ENCODE peak calls at places on chromosomes 7 and 10, in ten cellular contexts. C, O, N, J, K, W, V, T, F and P are unnamed samples.

GRCh38 chr7:3438352-3438751 is 137.3 kb downstream of the SDK1 start:
- DNase-seq in C (no peak), O (no peak), N (no peak), J (no peak), K (no peak), W (no peak), V (no peak), T (no peak), F (no peak), P (no peak)

GRCh38 chr7:97004237-97004930 is 969 bp upstream of the DLX6 start:
- DNase-seq in C (no peak), O (no peak), N (peak), J (no peak), K (no peak), W (no peak), V (no peak), T (peak), F (no peak), P (no peak)

GRCh38 chr7:107690611-107691010 is 30.0 kb downstream of the SLC26A4 start:
- DNase-seq in C (no peak), O (no peak), N (no peak), J (no peak), K (no peak), W (no peak), V (no peak), T (peak), F (no peak), P (no peak)

GRCh38 chr7:141974831-141975230 is 1.3 kb upstream of the TAS2R38 start:
- DNase-seq in C (no peak), O (no peak), N (peak), J (no peak), K (no peak), W (no peak), V (no peak), T (peak), F (no peak), P (no peak)

GRCh38 chr7:79664884-79665676 is 211.6 kb upstream of the MAGI2 start:
- DNase-seq in C (no peak), O (no peak), N (peak), J (no peak), K (no peak), W (no peak), V (no peak), T (no peak), F (no peak), P (no peak)

GRCh38 chr7:77799078-77799964 is 748 bp downstream of the PHTF2 start:
- DNase-seq in C (no peak), O (no peak), N (peak), J (no peak), K (no peak), W (peak), V (peak), T (peak), F (peak), P (peak)

GRCh38 chr10:133166504-133166827 is 6.4 kb downstream of the KNDC1 start:
- DNase-seq in C (no peak), O (no peak), N (no peak), J (no peak), K (no peak), W (no peak), V (no peak), T (no peak), F (no peak), P (no peak)

GRCh38 chr7:142774826-142775225 is 4.1 kb downstream of the PRSS2 start:
- DNase-seq in C (no peak), O (no peak), N (no peak), J (no peak), K (no peak), W (no peak), V (no peak), T (no peak), F (no peak), P (no peak)

GRCh38 chr7:99244942-99245341 is 27.7 kb upstream of the MYH16 start:
- DNase-seq in C (no peak), O (no peak), N (no peak), J (no peak), K (no peak), W (no peak), V (no peak), T (no peak), F (no peak), P (no peak)

GRCh38 chr10:73798087-73798486 is 12.7 kb downstream of the ZSWIM8 start:
- DNase-seq in C (no peak), O (no peak), N (no peak), J (no peak), K (no peak), W (no peak), V (no peak), T (no peak), F (no peak), P (no peak)

GRCh38 chr7:159154243-159154642 is 9.6 kb upstream of the VIPR2 start:
- DNase-seq in C (no peak), O (no peak), N (no peak), J (no peak), K (no peak), W (no peak), V (no peak), T (no peak), F (no peak), P (no peak)

GRCh38 chr10:119511828-119512515 is 30.5 kb downstream of the RGS10 start:
- DNase-seq in C (no peak), O (no peak), N (no peak), J (no peak), K (no peak), W (no peak), V (no peak), T (no peak), F (no peak), P (no peak)

GRCh38 chr10:21516270-21517131 is 9.0 kb downstream of the SKIDA1 start:
- DNase-seq in C (peak), O (no peak), N (peak), J (peak), K (peak), W (peak), V (peak), T (peak), F (peak), P (peak)

GRCh38 chr10:132351611-132352010 is 19.6 kb downstream of the LRRC27 start:
- DNase-seq in C (peak), O (no peak), N (no peak), J (no peak), K (no peak), W (no peak), V (no peak), T (no peak), F (no peak), P (no peak)

GRCh38 chr10:67520924-67521520 is 175.0 kb downstream of the CTNNA3 start:
- DNase-seq in C (no peak), O (peak), N (peak), J (no peak), K (no peak), W (peak), V (peak), T (peak), F (peak), P (peak)

GRCh38 chr10:113425596-113425995 is 127.3 kb upstream of the HABP2 start:
- DNase-seq in C (no peak), O (no peak), N (peak), J (no peak), K (no peak), W (no peak), V (no peak), T (peak), F (no peak), P (no peak)

GRCh38 chr10:119602241-119603095 is 5.7 kb upstream of the TIAL1 start:
- DNase-seq in C (no peak), O (no peak), N (peak), J (no peak), K (no peak), W (no peak), V (no peak), T (peak), F (no peak), P (peak)

GRCh38 chr10:97463363-97464132 is 17.6 kb downstream of the ZDHHC16 start:
- DNase-seq in C (no peak), O (peak), N (peak), J (no peak), K (no peak), W (peak), V (peak), T (peak), F (no peak), P (peak)

GRCh38 chr10:114405011-114405350 is 679 bp upstream of the AFAP1L2 start:
- DNase-seq in C (no peak), O (no peak), N (no peak), J (no peak), K (no peak), W (no peak), V (no peak), T (no peak), F (no peak), P (no peak)

GRCh38 chr10:51156913-51157312 is 82.6 kb downstream of the PRKG1 start:
- DNase-seq in C (no peak), O (no peak), N (peak), J (no peak), K (no peak), W (no peak), V (no peak), T (no peak), F (no peak), P (no peak)

GRCh38 chr10:132632851-132633684 is 95.5 kb downstream of the INPP5A start:
- DNase-seq in C (peak), O (no peak), N (no peak), J (no peak), K (peak), W (no peak), V (no peak), T (no peak), F (no peak), P (no peak)